ENCODE peak calls at places on chromosomes 16 and 17, in seven cellular contexts. One of them, this sample, is unnamed.

GRCh38 chr16:10983175-10983558 is 38.8 kb downstream of the CLEC16A start:
- DNase-seq in HepG2: no peak
- DNase-seq in A549: no peak
- DNase-seq in tibial nerve: no peak
- DNase-seq in sigmoid colon: no peak
- DNase-seq in ovary: no peak
- DNase-seq in stomach: peak; percentile 44
- DNase-seq in this sample: no peak

GRCh38 chr16:22206847-22207714 is 1.0 kb downstream of the EEF2K start:
- DNase-seq in stomach: peak; percentile 88
- DNase-seq in HepG2: no peak
- DNase-seq in ovary: peak; percentile 85
- DNase-seq in A549: peak; percentile 33
- DNase-seq in sigmoid colon: peak; percentile 93
- DNase-seq in tibial nerve: peak; percentile 75
- DNase-seq in this sample: peak; percentile 94

GRCh38 chr17:35557353-35557752 is 3.3 kb downstream of the SLFN14 start:
- DNase-seq in HepG2: no peak
- DNase-seq in ovary: no peak
- DNase-seq in stomach: no peak
- DNase-seq in sigmoid colon: no peak
- DNase-seq in tibial nerve: no peak
- DNase-seq in A549: no peak
- DNase-seq in this sample: no peak

GRCh38 chr16:85138073-85138824 is 26.0 kb upstream of the CIBAR2 start:
- DNase-seq in tibial nerve: no peak
- DNase-seq in A549: no peak
- DNase-seq in stomach: no peak
- DNase-seq in HepG2: no peak
- DNase-seq in sigmoid colon: no peak
- DNase-seq in ovary: no peak
- DNase-seq in this sample: no peak

GRCh38 chr17:17503566-17504130 is 7.5 kb upstream of the RASD1 start:
- DNase-seq in tibial nerve: no peak
- DNase-seq in stomach: no peak
- DNase-seq in sigmoid colon: peak; percentile 55
- DNase-seq in A549: no peak
- DNase-seq in ovary: peak; percentile 66
- DNase-seq in HepG2: no peak
- DNase-seq in this sample: no peak

GRCh38 chr16:77171750-77172635 is 19.0 kb upstream of the MON1B start:
- DNase-seq in ovary: no peak
- DNase-seq in A549: peak; percentile 65
- DNase-seq in HepG2: peak; percentile 66
- DNase-seq in tibial nerve: peak; percentile 76
- DNase-seq in sigmoid colon: no peak
- DNase-seq in stomach: no peak
- DNase-seq in this sample: no peak

GRCh38 chr16:54069601-54070239 is 216.9 kb downstream of the IRX3 start:
- DNase-seq in stomach: no peak
- DNase-seq in ovary: no peak
- DNase-seq in tibial nerve: no peak
- DNase-seq in HepG2: no peak
- DNase-seq in A549: no peak
- DNase-seq in sigmoid colon: no peak
- DNase-seq in this sample: no peak

GRCh38 chr17:76414334-76415295 is 30.2 kb downstream of the SPHK1 start:
- DNase-seq in tibial nerve: peak; percentile 39
- DNase-seq in ovary: peak; percentile 85
- DNase-seq in sigmoid colon: peak; percentile 86
- DNase-seq in stomach: peak; percentile 79
- DNase-seq in A549: no peak
- DNase-seq in HepG2: no peak
- DNase-seq in this sample: no peak

GRCh38 chr17:79923974-79924638 is 84.9 kb upstream of the CBX4 start:
- DNase-seq in HepG2: peak; percentile 67
- DNase-seq in tibial nerve: no peak
- DNase-seq in A549: no peak
- DNase-seq in sigmoid colon: no peak
- DNase-seq in ovary: peak; percentile 54
- DNase-seq in stomach: peak; percentile 70
- DNase-seq in this sample: no peak

GRCh38 chr16:21526923-21527807 is 72.2 kb upstream of the METTL9 start:
- DNase-seq in sigmoid colon: no peak
- DNase-seq in stomach: no peak
- DNase-seq in HepG2: peak; percentile 70
- DNase-seq in ovary: no peak
- DNase-seq in A549: no peak
- DNase-seq in tibial nerve: no peak
- DNase-seq in this sample: no peak

GRCh38 chr17:8243827-8244226 is 4.0 kb downstream of the CTC1 start:
- DNase-seq in ovary: no peak
- DNase-seq in tibial nerve: no peak
- DNase-seq in stomach: no peak
- DNase-seq in A549: no peak
- DNase-seq in HepG2: no peak
- DNase-seq in sigmoid colon: no peak
- DNase-seq in this sample: no peak

GRCh38 chr17:35548213-35548810 is 10.8 kb upstream of the SLFN12L start:
- DNase-seq in tibial nerve: no peak
- DNase-seq in A549: no peak
- DNase-seq in HepG2: no peak
- DNase-seq in sigmoid colon: no peak
- DNase-seq in stomach: no peak
- DNase-seq in ovary: no peak
- DNase-seq in this sample: no peak

GRCh38 chr17:29292071-29292991 is 1.6 kb downstream of the NUFIP2 start:
- DNase-seq in A549: peak; percentile 45
- DNase-seq in stomach: peak; percentile 58
- DNase-seq in sigmoid colon: peak; percentile 91
- DNase-seq in ovary: peak; percentile 81
- DNase-seq in tibial nerve: peak; percentile 66
- DNase-seq in HepG2: no peak
- DNase-seq in this sample: peak; percentile 87

GRCh38 chr17:1908699-1909309 is 79.0 kb downstream of the RPA1 start:
- DNase-seq in sigmoid colon: peak; percentile 75
- DNase-seq in tibial nerve: peak; percentile 79
- DNase-seq in A549: peak; percentile 85
- DNase-seq in ovary: peak; percentile 66
- DNase-seq in stomach: peak; percentile 65
- DNase-seq in HepG2: peak; percentile 72
- DNase-seq in this sample: no peak

GRCh38 chr17:77385750-77386501 is 245.2 kb downstream of the SEC14L1 start:
- DNase-seq in tibial nerve: no peak
- DNase-seq in ovary: peak; percentile 56
- DNase-seq in sigmoid colon: peak; percentile 77
- DNase-seq in stomach: no peak
- DNase-seq in A549: no peak
- DNase-seq in HepG2: no peak
- DNase-seq in this sample: no peak

GRCh38 chr16:10940501-10941079 is 1.7 kb downstream of the DEXI start:
- DNase-seq in sigmoid colon: no peak
- DNase-seq in ovary: peak; percentile 57
- DNase-seq in stomach: no peak
- DNase-seq in tibial nerve: no peak
- DNase-seq in A549: no peak
- DNase-seq in HepG2: no peak
- DNase-seq in this sample: no peak

GRCh38 chr17:44781553-44782348 is 23.0 kb downstream of the ADAM11 start:
- DNase-seq in sigmoid colon: no peak
- DNase-seq in A549: no peak
- DNase-seq in ovary: peak; percentile 55
- DNase-seq in HepG2: no peak
- DNase-seq in stomach: no peak
- DNase-seq in tibial nerve: no peak
- DNase-seq in this sample: peak; percentile 46

GRCh38 chr17:67639997-67640396 is 77.7 kb upstream of the NOL11 start:
- DNase-seq in sigmoid colon: no peak
- DNase-seq in ovary: peak; percentile 55
- DNase-seq in stomach: no peak
- DNase-seq in A549: no peak
- DNase-seq in HepG2: no peak
- DNase-seq in tibial nerve: no peak
- DNase-seq in this sample: no peak

GRCh38 chr16:28820016-28820415 is 2.8 kb upstream of the ATXN2L start:
- DNase-seq in ovary: no peak
- DNase-seq in A549: no peak
- DNase-seq in stomach: no peak
- DNase-seq in sigmoid colon: peak; percentile 61
- DNase-seq in tibial nerve: no peak
- DNase-seq in HepG2: no peak
- DNase-seq in this sample: no peak

GRCh38 chr17:47831934-47832327 is 461 bp downstream of the LRRC46 start:
- DNase-seq in tibial nerve: no peak
- DNase-seq in stomach: no peak
- DNase-seq in sigmoid colon: no peak
- DNase-seq in HepG2: no peak
- DNase-seq in A549: no peak
- DNase-seq in ovary: no peak
- DNase-seq in this sample: no peak

GRCh38 chr16:65756163-65756562 is 610.3 kb upstream of the CDH5 start:
- DNase-seq in stomach: no peak
- DNase-seq in ovary: no peak
- DNase-seq in tibial nerve: no peak
- DNase-seq in sigmoid colon: no peak
- DNase-seq in A549: no peak
- DNase-seq in HepG2: no peak
- DNase-seq in this sample: no peak

GRCh38 chr16:65763640-65764305 is 602.7 kb upstream of the CDH5 start:
- DNase-seq in ovary: no peak
- DNase-seq in A549: no peak
- DNase-seq in tibial nerve: no peak
- DNase-seq in sigmoid colon: no peak
- DNase-seq in HepG2: no peak
- DNase-seq in stomach: no peak
- DNase-seq in this sample: no peak

GRCh38 chr16:65757064-65757463 is 609.4 kb upstream of the CDH5 start:
- DNase-seq in HepG2: no peak
- DNase-seq in stomach: no peak
- DNase-seq in sigmoid colon: no peak
- DNase-seq in tibial nerve: peak; percentile 9
- DNase-seq in A549: no peak
- DNase-seq in ovary: no peak
- DNase-seq in this sample: no peak

GRCh38 chr16:65758620-65759019 is 607.9 kb upstream of the CDH5 start:
- DNase-seq in sigmoid colon: no peak
- DNase-seq in ovary: peak; percentile 42
- DNase-seq in HepG2: no peak
- DNase-seq in stomach: no peak
- DNase-seq in A549: no peak
- DNase-seq in tibial nerve: no peak
- DNase-seq in this sample: no peak

GRCh38 chr16:65760874-65761273 is 605.6 kb upstream of the CDH5 start:
- DNase-seq in tibial nerve: no peak
- DNase-seq in sigmoid colon: no peak
- DNase-seq in A549: no peak
- DNase-seq in stomach: no peak
- DNase-seq in ovary: no peak
- DNase-seq in HepG2: no peak
- DNase-seq in this sample: no peak
- H3K27ac ChIP-seq in tibial nerve: no peak overlapping the region
- H3K27ac ChIP-seq in sigmoid colon: no peak overlapping the region
- H3K27ac ChIP-seq in A549: no peak overlapping the region
- H3K27ac ChIP-seq in stomach: no peak overlapping the region
- H3K27ac ChIP-seq in ovary: no peak overlapping the region
- H3K27ac ChIP-seq in HepG2: no peak overlapping the region
- H3K27ac ChIP-seq in this sample: no peak overlapping the region

GRCh38 chr16:470418-470817 is 45.0 kb downstream of the RAB11FIP3 start:
- DNase-seq in A549: no peak
- DNase-seq in stomach: no peak
- DNase-seq in tibial nerve: no peak
- DNase-seq in HepG2: no peak
- DNase-seq in ovary: no peak
- DNase-seq in sigmoid colon: no peak
- DNase-seq in this sample: no peak
- TF ChIP-seq EP300 in A549: no peak
- TF ChIP-seq EP300 in stomach: no peak
- TF ChIP-seq EP300 in tibial nerve: no peak
- TF ChIP-seq EP300 in HepG2: no peak
- TF ChIP-seq EP300 in ovary: no peak
- TF ChIP-seq EP300 in sigmoid colon: no peak
- TF ChIP-seq EP300 in this sample: no peak

DNA sequence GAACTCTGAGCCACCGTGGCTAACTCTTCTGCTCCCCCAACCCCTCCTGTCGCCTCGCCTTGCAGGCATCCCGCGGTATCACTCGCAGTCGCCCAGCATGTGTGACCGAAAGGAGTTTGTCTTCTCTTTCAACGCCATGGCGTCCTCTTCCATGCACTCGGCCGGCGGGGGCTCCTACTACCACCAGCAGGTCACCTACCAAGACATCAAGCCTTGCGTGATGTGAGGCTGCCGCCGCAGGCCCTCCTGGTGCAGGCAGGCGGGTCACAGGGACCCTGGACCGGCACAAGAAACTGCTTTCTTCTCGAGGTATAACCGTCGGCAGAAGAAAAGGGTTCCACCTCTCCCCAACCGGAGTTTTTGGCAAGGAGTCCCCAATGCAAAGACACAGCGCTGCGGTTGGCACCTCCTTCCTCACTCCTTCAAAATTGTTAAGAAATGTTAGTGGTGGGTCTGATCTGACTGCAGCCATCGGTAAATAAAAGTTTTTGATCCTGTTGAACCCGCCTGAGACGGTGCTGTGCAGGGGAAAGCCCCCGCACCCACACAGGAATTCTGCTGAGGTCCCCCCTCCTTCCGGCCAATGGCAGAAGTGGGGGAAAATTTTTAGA is 2.6 kb downstream of the FOXF1 start:
- DNase-seq in ovary: no peak
- DNase-seq in HepG2: no peak
- DNase-seq in tibial nerve: no peak
- DNase-seq in sigmoid colon: peak; percentile 80
- DNase-seq in stomach: no peak
- DNase-seq in A549: no peak
- DNase-seq in this sample: no peak
- H3K27ac ChIP-seq in ovary: no peak overlapping the region
- H3K27ac ChIP-seq in HepG2: no peak overlapping the region
- H3K27ac ChIP-seq in tibial nerve: no peak overlapping the region
- H3K27ac ChIP-seq in sigmoid colon: peak overlapping the region; percentile 99
- H3K27ac ChIP-seq in stomach: peak overlapping the region; percentile 80
- H3K27ac ChIP-seq in A549: no peak overlapping the region
- H3K27ac ChIP-seq in this sample: no peak overlapping the region

GRCh38 chr17:31093866-31094599 is 744 bp upstream of the NF1 start:
- DNase-seq in HepG2: peak; percentile 63
- DNase-seq in sigmoid colon: no peak
- DNase-seq in ovary: no peak
- DNase-seq in A549: no peak
- DNase-seq in tibial nerve: no peak
- DNase-seq in stomach: no peak
- DNase-seq in this sample: no peak

GRCh38 chr17:31095239-31096105 is 695 bp downstream of the NF1 start:
- DNase-seq in A549: peak; percentile 60
- DNase-seq in stomach: peak; percentile 40
- DNase-seq in tibial nerve: peak; percentile 53
- DNase-seq in sigmoid colon: peak; percentile 83
- DNase-seq in ovary: peak; percentile 79
- DNase-seq in HepG2: peak; percentile 7
- DNase-seq in this sample: peak; percentile 83

GRCh38 chr17:31096106-31096436 is 1.3 kb downstream of the NF1 start:
- DNase-seq in stomach: no peak
- DNase-seq in tibial nerve: no peak
- DNase-seq in ovary: no peak
- DNase-seq in sigmoid colon: no peak
- DNase-seq in HepG2: no peak
- DNase-seq in A549: no peak
- DNase-seq in this sample: no peak

GRCh38 chr17:31092475-31093064 is 2.2 kb upstream of the NF1 start:
- DNase-seq in A549: no peak
- DNase-seq in ovary: no peak
- DNase-seq in tibial nerve: no peak
- DNase-seq in HepG2: no peak
- DNase-seq in sigmoid colon: no peak
- DNase-seq in stomach: no peak
- DNase-seq in this sample: no peak

GRCh38 chr17:31094600-31095238 is at the start of gene NF1:
- DNase-seq in HepG2: peak; percentile 93
- DNase-seq in tibial nerve: peak; percentile 90
- DNase-seq in stomach: peak; percentile 98
- DNase-seq in ovary: peak; percentile 98
- DNase-seq in sigmoid colon: peak; percentile 99
- DNase-seq in A549: peak; percentile 99
- DNase-seq in this sample: peak; percentile 97
- TF ChIP-seq EP300 in HepG2: no peak
- TF ChIP-seq EP300 in tibial nerve: peak; percentile 57
- TF ChIP-seq EP300 in stomach: no peak
- TF ChIP-seq EP300 in ovary: no peak
- TF ChIP-seq EP300 in sigmoid colon: no peak
- TF ChIP-seq EP300 in A549: no peak
- TF ChIP-seq EP300 in this sample: no peak

This sample was measured in suprapubic skin.